ENCODE peak calls at places on chromosomes 4 and X, in seven cellular contexts. L, P, V, Y, D, M and U are unnamed samples.

GRCh38 chr4:145436114-145436513 is 45.5 kb upstream of the SMAD1 start:
- DNase-seq in L (no peak), P (no peak), V (no peak), Y (no peak), D (no peak), M (no peak), U (no peak)

GRCh38 chr4:164012396-164013027 is 518.0 kb downstream of the TMA16 start:
- DNase-seq in L (peak; percentile 16), P (peak; percentile 20), V (peak; percentile 29), Y (no peak), D (peak; percentile 23), M (no peak), U (no peak)

GRCh38 chrX:77160301-77160700 is 286.9 kb upstream of the FGF16 start:
- DNase-seq in L (no peak), P (no peak), V (no peak), Y (no peak), D (peak; percentile 7), M (no peak), U (no peak)

GRCh38 chrX:77755561-77755960 is 30.5 kb downstream of the ATRX start:
- DNase-seq in L (no peak), P (no peak), V (no peak), Y (no peak), D (no peak), M (no peak), U (no peak)

GRCh38 chr4:98747659-98748091 is 89.3 kb upstream of the TSPAN5 start:
- DNase-seq in L (no peak), P (peak; percentile 12), V (peak; percentile 34), Y (peak; percentile 72), D (no peak), M (no peak), U (no peak)

GRCh38 chrX:68698955-68699354 is 51.5 kb downstream of the STARD8 start:
- DNase-seq in L (no peak), P (no peak), V (no peak), Y (no peak), D (no peak), M (no peak), U (no peak)

GRCh38 chr4:109655396-109655795 is 47.8 kb downstream of the CASP6 start:
- DNase-seq in L (no peak), P (no peak), V (no peak), Y (no peak), D (no peak), M (no peak), U (no peak)

GRCh38 chr4:109078724-109079123 is 223.7 kb downstream of the COL25A1 start:
- DNase-seq in L (no peak), P (peak; percentile 95), V (no peak), Y (no peak), D (no peak), M (peak; percentile 81), U (peak; percentile 74)

GRCh38 chr4:37802068-37802666 is 24.3 kb upstream of the PGM2 start:
- DNase-seq in L (peak; percentile 69), P (peak; percentile 38), V (peak; percentile 86), Y (peak; percentile 68), D (no peak), M (peak; percentile 60), U (peak; percentile 74)

GRCh38 chrX:23373129-23373804 is 38.6 kb downstream of the PTCHD1 start:
- DNase-seq in L (peak; percentile 81), P (peak; percentile 86), V (no peak), Y (no peak), D (no peak), M (peak; percentile 68), U (peak; percentile 28)

GRCh38 chr4:106422766-106423165 is 54.2 kb upstream of the GIMD1 start:
- DNase-seq in L (no peak), P (no peak), V (no peak), Y (no peak), D (no peak), M (no peak), U (no peak)

GRCh38 chr4:144670776-144671175 is 24.8 kb downstream of the HHIP start:
- DNase-seq in L (no peak), P (no peak), V (no peak), Y (no peak), D (no peak), M (no peak), U (no peak)

GRCh38 chrX:136468391-136469103 is 19.2 kb upstream of the BRS3 start:
- DNase-seq in L (no peak), P (no peak), V (no peak), Y (peak; percentile 19), D (no peak), M (no peak), U (no peak)

GRCh38 chr4:154612472-154613414 is at the start of gene FGG:
- DNase-seq in L (no peak), P (no peak), V (no peak), Y (no peak), D (no peak), M (no peak), U (no peak)

GRCh38 chr4:142480244-142480643 is 365.9 kb downstream of the INPP4B start:
- DNase-seq in L (peak; percentile 30), P (peak; percentile 64), V (no peak), Y (no peak), D (no peak), M (peak; percentile 37), U (peak; percentile 19)

GRCh38 chr4:10982305-10982704 is 297.7 kb upstream of the CLNK start:
- DNase-seq in L (no peak), P (no peak), V (no peak), Y (no peak), D (no peak), M (no peak), U (no peak)

GRCh38 chrX:12657881-12658280 is 133.3 kb upstream of the PRPS2 start:
- DNase-seq in L (no peak), P (no peak), V (no peak), Y (no peak), D (no peak), M (no peak), U (no peak)

GRCh38 chrX:110568396-110568795 is 209.7 kb downstream of the RTL9 start:
- DNase-seq in L (no peak), P (peak; percentile 42), V (no peak), Y (no peak), D (no peak), M (no peak), U (no peak)

GRCh38 chrX:39766882-39767281 is 330.9 kb downstream of the BCOR start:
- DNase-seq in L (no peak), P (peak; percentile 21), V (no peak), Y (no peak), D (no peak), M (no peak), U (no peak)

GRCh38 chr4:167380964-167381363 is 146.7 kb upstream of the SPOCK3 start:
- DNase-seq in L (no peak), P (no peak), V (no peak), Y (no peak), D (no peak), M (no peak), U (no peak)

GRCh38 chrX:11427082-11428033 is 134.1 kb downstream of the AMELX start:
- DNase-seq in L (no peak), P (no peak), V (no peak), Y (peak; percentile 37), D (no peak), M (no peak), U (peak; percentile 59)

GRCh38 chr4:28973591-28974350 is 1746.4 kb upstream of the PCDH7 start:
- DNase-seq in L (peak; percentile 85), P (peak; percentile 2), V (no peak), Y (no peak), D (no peak), M (peak; percentile 82), U (peak; percentile 8)

GRCh38 chrX:154308108-154308946 is 12.7 kb downstream of the TKTL1 start:
- DNase-seq in L (peak; percentile 21), P (no peak), V (peak; percentile 24), Y (peak; percentile 75), D (peak; percentile 39), M (peak; percentile 10), U (peak; percentile 60)

GRCh38 chr4:140126261-140126660 is 27.7 kb downstream of the MAML3 start:
- DNase-seq in L (no peak), P (no peak), V (no peak), Y (no peak), D (no peak), M (no peak), U (no peak)

GRCh38 chr4:64539234-64539849 is 130.1 kb upstream of the TECRL start:
- DNase-seq in L (peak; percentile 37), P (peak; percentile 31), V (peak; percentile 16), Y (peak; percentile 52), D (no peak), M (peak; percentile 49), U (peak; percentile 79)

GRCh38 chr4:123444298-123444731 is 47.7 kb downstream of the SPRY1 start:
- DNase-seq in L (no peak), P (peak; percentile 37), V (no peak), Y (peak; percentile 63), D (peak; percentile 43), M (peak; percentile 56), U (peak; percentile 16)

GRCh38 chrX:149837639-149838038 is 43.3 kb upstream of the MAGEA8 start:
- DNase-seq in L (peak; percentile 5), P (no peak), V (no peak), Y (no peak), D (no peak), M (no peak), U (no peak)

GRCh38 chr4:11429646-11430045 is 952 bp upstream of the HS3ST1 start:
- DNase-seq in L (no peak), P (no peak), V (no peak), Y (peak; percentile 61), D (no peak), M (no peak), U (no peak)

GRCh38 chr4:83043801-83044407 is 8.9 kb downstream of the COPS4 start:
- DNase-seq in L (peak; percentile 62), P (peak; percentile 63), V (no peak), Y (no peak), D (no peak), M (peak; percentile 44), U (peak; percentile 73)

GRCh38 chr4:84971319-84971932 is 4.9 kb upstream of the WDFY3 start:
- DNase-seq in L (peak; percentile 35), P (peak; percentile 36), V (peak; percentile 26), Y (no peak), D (no peak), M (peak; percentile 70), U (peak; percentile 90)
- H3K9ac ChIP-seq in L (no peak overlapping the region), P (no peak overlapping the region), V (no peak overlapping the region), Y (no peak overlapping the region), D (no peak overlapping the region), M (no peak overlapping the region), U (peak overlapping the region; percentile 65)

GRCh38 chr4:2651998-2652397 is 104.1 kb downstream of the TNIP2 start:
- DNase-seq in L (no peak), P (no peak), V (no peak), Y (no peak), D (no peak), M (no peak), U (no peak)
- H3K36me3 ChIP-seq in L (peaks cover 4% of the 10 kb centered on the region), P (peaks cover 17% of the 10 kb centered on the region), V (peaks cover 4% of the 10 kb centered on the region), Y (peaks cover 6% of the 10 kb centered on the region), D (peaks cover 14% of the 10 kb centered on the region), M (peaks cover 44% of the 10 kb centered on the region), U (peaks cover 57% of the 10 kb centered on the region)

DNA sequence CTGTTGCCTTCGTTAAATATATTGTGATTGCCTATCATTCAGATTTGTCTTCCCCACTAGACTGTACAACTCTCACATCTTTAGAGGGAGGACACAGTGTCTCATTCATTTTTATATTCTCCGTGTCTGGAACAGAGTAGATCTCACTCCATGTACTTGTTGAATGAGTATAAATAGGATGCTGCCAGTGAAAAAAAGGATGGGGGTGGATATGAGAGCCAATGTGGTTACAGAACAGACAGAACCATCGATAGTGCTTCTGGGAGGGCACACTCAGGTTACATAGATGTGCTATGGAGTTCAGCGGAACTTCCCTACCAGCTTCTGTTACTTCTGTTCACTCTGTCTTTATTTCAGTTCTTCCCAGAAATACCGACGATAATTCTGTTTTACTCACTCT is 66.9 kb downstream of the SH2D1A start:
- DNase-seq in L (no peak), P (no peak), V (no peak), Y (no peak), D (no peak), M (no peak), U (no peak)
- H3K9ac ChIP-seq in L (no peak overlapping the region), P (no peak overlapping the region), V (no peak overlapping the region), Y (no peak overlapping the region), D (no peak overlapping the region), M (no peak overlapping the region), U (no peak overlapping the region)

GRCh38 chrX:48904626-48905025 is 6.8 kb downstream of the SLC35A2 start:
- DNase-seq in L (no peak), P (no peak), V (no peak), Y (no peak), D (no peak), M (no peak), U (no peak)
- H3K36me3 ChIP-seq in L (peaks cover 2% of the 10 kb centered on the region), P (peaks cover 7% of the 10 kb centered on the region), V (no peaks in the 10 kb centered on the region), Y (no peaks in the 10 kb centered on the region), D (peaks cover 11% of the 10 kb centered on the region), M (peaks cover 23% of the 10 kb centered on the region), U (peaks cover 44% of the 10 kb centered on the region)